ENCODE peak calls at places on chromosomes 13 and 19, in nine cellular contexts. T, H, E, M, C, O, S, X and Z are unnamed samples.

GRCh38 chr19:13260883-13261653 is 110.9 kb downstream of the IER2 start:
- DNase-seq in E (no peak), T (no peak), M (no peak), O (no peak), H (peak; percentile 33), S (no peak), C (peak; percentile 36), X (no peak), Z (no peak)

GRCh38 chr13:110442946-110443632 is 118.4 kb downstream of the RAB20 start:
- DNase-seq in O (no peak), C (no peak), X (no peak), M (no peak), E (no peak), S (no peak), H (no peak), T (no peak), Z (no peak)

GRCh38 chr13:26221399-26221720 is 754 bp downstream of the RNF6 start:
- DNase-seq in O (no peak), T (no peak), E (no peak), M (no peak), C (no peak), X (peak; percentile 85), S (no peak), H (no peak), Z (no peak)

GRCh38 chr19:14467816-14468215 is 7.3 kb downstream of the PTGER1 start:
- DNase-seq in C (peak; percentile 54), H (no peak), O (no peak), E (no peak), T (no peak), X (no peak), S (no peak), M (no peak), Z (no peak)

GRCh38 chr19:55345818-55346724 is 6.4 kb downstream of the KMT5C start:
- DNase-seq in C (peak; percentile 69), M (no peak), T (peak; percentile 72), X (peak; percentile 84), O (no peak), S (peak; percentile 51), E (no peak), H (peak; percentile 51), Z (no peak)

GRCh38 chr13:109241160-109241559 is 545.2 kb downstream of the IRS2 start:
- DNase-seq in T (no peak), O (no peak), H (no peak), C (no peak), X (no peak), S (no peak), M (no peak), E (no peak), Z (no peak)

GRCh38 chr19:56333506-56333905 is 18.9 kb upstream of the ZSCAN5A start:
- DNase-seq in X (no peak), O (no peak), M (no peak), E (peak; percentile 67), T (peak; percentile 54), S (peak; percentile 64), C (peak; percentile 48), H (peak; percentile 51), Z (no peak)

GRCh38 chr13:30179547-30180256 is 127.6 kb downstream of the KATNAL1 start:
- DNase-seq in C (no peak), H (no peak), X (no peak), O (no peak), S (no peak), M (no peak), T (no peak), E (no peak), Z (no peak)

GRCh38 chr19:55091955-55092354 is 16.3 kb downstream of the EPS8L1 start:
- DNase-seq in O (no peak), E (no peak), H (no peak), M (no peak), T (no peak), C (peak; percentile 79), S (peak; percentile 81), X (peak; percentile 83), Z (no peak)

GRCh38 chr13:21076265-21076653 is 14.9 kb upstream of the LATS2 start:
- DNase-seq in X (peak; percentile 79), O (no peak), M (no peak), C (no peak), T (no peak), E (no peak), H (no peak), S (no peak), Z (no peak)

GRCh38 chr19:6677495-6677894 is 7.5 kb upstream of the TNFSF14 start:
- DNase-seq in X (no peak), S (no peak), H (no peak), M (peak; percentile 18), E (no peak), C (no peak), T (no peak), O (no peak), Z (no peak)

GRCh38 chr13:112652512-112653458 is 37.1 kb upstream of the ATP11A start:
- DNase-seq in E (no peak), T (no peak), O (no peak), X (no peak), S (no peak), H (no peak), M (no peak), C (no peak), Z (no peak)

GRCh38 chr13:91135949-91136348 is 211.5 kb upstream of the MIR17HG start:
- DNase-seq in O (no peak), C (no peak), X (no peak), M (no peak), S (no peak), H (no peak), E (no peak), T (no peak), Z (no peak)

GRCh38 chr19:53912653-53913052 is 3.6 kb downstream of the CACNG7 start:
- DNase-seq in S (peak; percentile 62), O (no peak), M (no peak), H (no peak), X (no peak), E (no peak), C (peak; percentile 70), T (no peak), Z (no peak)

GRCh38 chr19:2014081-2014693 is 1.3 kb downstream of the BTBD2 start:
- DNase-seq in C (no peak), T (no peak), X (no peak), H (no peak), E (no peak), O (no peak), S (peak; percentile 42), M (peak; percentile 72), Z (no peak)

GRCh38 chr19:2015611-2015950 is at the start of gene BTBD2:
- DNase-seq in T (peak; percentile 70), O (no peak), E (no peak), S (peak; percentile 92), M (peak; percentile 87), X (no peak), H (peak; percentile 41), C (no peak), Z (no peak)

GRCh38 chr19:2013683-2013961 is 1.9 kb downstream of the BTBD2 start:
- DNase-seq in T (no peak), H (no peak), M (no peak), C (no peak), O (no peak), E (no peak), S (peak; percentile 37), X (no peak), Z (no peak)

GRCh38 chr19:2014731-2015610 is 543 bp downstream of the BTBD2 start:
- DNase-seq in X (peak; percentile 88), E (no peak), M (peak; percentile 72), O (no peak), S (peak; percentile 59), T (no peak), C (peak; percentile 87), H (no peak), Z (no peak)

GRCh38 chr19:2016041-2016807 is 710 bp upstream of the BTBD2 start:
- DNase-seq in S (peak; percentile 87), M (peak; percentile 97), E (peak; percentile 63), C (peak; percentile 86), X (peak; percentile 78), O (no peak), H (peak; percentile 69), T (peak; percentile 84), Z (no peak)
- TF ChIP-seq EP300 in S (peak; percentile 64), M (no peak), E (no peak), C (no peak), X (no peak), O (no peak), H (no peak), T (no peak), Z (no peak)

GRCh38 chr19:10006752-10007323 is 3.5 kb downstream of the COL5A3 start:
- DNase-seq in T (no peak), X (no peak), M (no peak), E (no peak), O (no peak), H (no peak), S (no peak), C (no peak), Z (no peak)
- H3K27ac ChIP-seq in T (peak overlapping the region; percentile 67), X (peak overlapping the region; percentile 80), M (peak overlapping the region; percentile 72), E (no peak overlapping the region), O (peak overlapping the region; percentile 81), H (peak overlapping the region; percentile 65), S (no peak overlapping the region), C (no peak overlapping the region), Z (peak overlapping the region; percentile 65)

GRCh38 chr13:49226613-49227012 is 6.5 kb downstream of the MLNR start:
- DNase-seq in T (no peak), S (no peak), M (no peak), X (no peak), H (no peak), O (no peak), C (no peak), E (no peak), Z (no peak)

GRCh38 chr13:49220856-49221614 is 897 bp downstream of the MLNR start:
- DNase-seq in H (no peak), X (peak; percentile 85), C (no peak), M (no peak), S (peak; percentile 69), T (no peak), E (no peak), O (no peak), Z (no peak)

GRCh38 chr13:49219647-49220034 is 497 bp upstream of the MLNR start:
- DNase-seq in C (no peak), E (peak; percentile 43), S (no peak), T (peak; percentile 36), O (no peak), X (no peak), H (no peak), M (no peak), Z (no peak)

GRCh38 chr13:49220035-49220855 is at the start of gene MLNR:
- DNase-seq in T (no peak), S (peak; percentile 86), M (no peak), O (no peak), C (peak; percentile 42), H (no peak), E (peak; percentile 39), X (peak; percentile 88), Z (no peak)

GRCh38 chr13:49225358-49226042 is 5.4 kb downstream of the MLNR start:
- DNase-seq in S (no peak), T (no peak), C (no peak), H (peak; percentile 53), M (no peak), E (peak; percentile 29), O (no peak), X (no peak), Z (peak; percentile 82)
- TF ChIP-seq POLR2AphosphoS5 in S (no peak), T (no peak), C (no peak), H (no peak), M (no peak), E (no peak), O (no peak), X (no peak), Z (peak; percentile 13)

DNA sequence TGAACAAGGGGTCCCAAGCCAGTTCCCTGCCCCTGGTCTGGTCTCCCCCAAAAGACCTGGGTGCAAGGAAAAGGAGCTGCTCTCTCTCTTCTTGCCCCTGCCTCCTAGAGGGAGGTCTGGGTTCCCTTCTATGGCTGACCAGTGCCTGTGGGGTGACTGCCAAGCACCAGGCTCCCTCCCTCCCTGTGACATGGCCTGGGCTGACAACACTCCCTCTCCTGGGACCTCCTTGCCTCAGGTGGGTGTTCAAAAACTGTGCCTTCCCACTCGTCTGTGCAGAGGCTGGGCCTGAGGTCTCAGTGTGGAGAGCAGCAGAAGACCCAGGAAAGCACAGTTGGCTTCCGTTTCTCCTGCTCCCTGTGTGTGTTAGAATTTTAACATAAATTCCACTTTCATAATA is 4.7 kb downstream of the ZNF446 start:
- DNase-seq in S (no peak), O (no peak), X (no peak), C (no peak), M (no peak), T (no peak), H (no peak), E (no peak), Z (no peak)
- TF ChIP-seq EP300 in S (no peak), O (no peak), X (no peak), C (no peak), M (no peak), T (no peak), H (no peak), E (no peak), Z (no peak)